ENCODE peak calls at places on chromosomes 7 and 10, in five cellular contexts. D is Peyer's patch; T is CD8-positive, alpha-beta T cell; W is adrenal gland; O is cardiac muscle cell. U is an unnamed sample. For H3K9me3, the result is how much of the 10 kb centered on the place peaks cover.

GRCh38 chr7:23027261-23027660 is 13.3 kb upstream of the HYCC1 start:
- DNase-seq in O (no peak), T (no peak), W (no peak), D (no peak), U (no peak)

GRCh38 chr7:120857558-120858298 is at the start of gene TSPAN12:
- DNase-seq in D (peak), T (peak), W (peak), O (peak), U (peak)

GRCh38 chr10:79352035-79352595 is 4.8 kb downstream of the PPIF start:
- DNase-seq in D (no peak), T (no peak), O (no peak), W (no peak), U (no peak)

GRCh38 chr7:74417419-74417971 is 36.2 kb upstream of the GTF2IRD1 start:
- DNase-seq in O (peak), D (peak), W (peak), T (peak), U (peak)

GRCh38 chr10:34494012-34494411 is 321.1 kb downstream of the PARD3 start:
- DNase-seq in W (no peak), O (no peak), T (no peak), D (no peak), U (peak)

GRCh38 chr7:123026251-123026650 is 30.8 kb upstream of the TAS2R16 start:
- DNase-seq in T (no peak), D (no peak), O (no peak), W (no peak), U (no peak)

GRCh38 chr10:13003781-13004180 is 2.3 kb upstream of the CCDC3 start:
- DNase-seq in W (no peak), T (no peak), O (no peak), D (no peak), U (no peak)

GRCh38 chr7:116782177-116782711 is 80.1 kb upstream of the CAPZA2 start:
- DNase-seq in W (no peak), O (no peak), T (no peak), D (no peak), U (peak)

GRCh38 chr10:8047452-8048280 is 6.8 kb upstream of the GATA3 start:
- DNase-seq in W (no peak), O (no peak), D (no peak), T (no peak), U (no peak)

GRCh38 chr7:103988468-103989199 is 824 bp downstream of the RELN start:
- DNase-seq in T (no peak), O (peak), D (no peak), W (no peak), U (peak)

GRCh38 chr10:110358869-110359629 is 54.3 kb upstream of the SMNDC1 start:
- DNase-seq in D (peak), O (peak), W (no peak), T (no peak), U (peak)

GRCh38 chr7:2894118-2894940 is 50.2 kb upstream of the GNA12 start:
- DNase-seq in D (no peak), W (no peak), T (peak), O (no peak), U (no peak)
- H3K4me3 ChIP-seq in D (peak), W (no peak), T (peak), O (no peak), U (no peak)

GRCh38 chr7:158516524-158516923 is 71.1 kb downstream of the PTPRN2 start:
- DNase-seq in T (no peak), W (no peak), O (no peak), D (no peak), U (no peak)

GRCh38 chr7:158520825-158521224 is 66.8 kb downstream of the PTPRN2 start:
- DNase-seq in T (no peak), D (no peak), W (no peak), O (no peak), U (no peak)

GRCh38 chr7:158518915-158519640 is 68.5 kb downstream of the PTPRN2 start:
- DNase-seq in D (no peak), W (no peak), T (no peak), O (no peak), U (no peak)

GRCh38 chr7:158517571-158517970 is 70.1 kb downstream of the PTPRN2 start:
- DNase-seq in W (no peak), D (no peak), O (no peak), T (no peak), U (no peak)

GRCh38 chr7:158517072-158517471 is 70.6 kb downstream of the PTPRN2 start:
- DNase-seq in W (no peak), T (no peak), O (no peak), D (no peak), U (no peak)
- H3K9me3 ChIP-seq in W (under half), T (under half), O (under half), D (under half), U (under half)

GRCh38 chr7:90190995-90191394 is 20.5 kb upstream of the STEAP2 start:
- DNase-seq in D (no peak), W (no peak), O (no peak), T (no peak), U (no peak)
- H3K4me3 ChIP-seq in D (no peak), W (no peak), O (no peak), T (no peak), U (no peak)

GRCh38 chr10:129496995-129497394 is 30.0 kb downstream of the MGMT start:
- DNase-seq in O (no peak), T (no peak), D (no peak), W (no peak), U (no peak)
- H3K9me3 ChIP-seq in O (under half), T (under half), D (under half), W (under half), U (under half)

DNA sequence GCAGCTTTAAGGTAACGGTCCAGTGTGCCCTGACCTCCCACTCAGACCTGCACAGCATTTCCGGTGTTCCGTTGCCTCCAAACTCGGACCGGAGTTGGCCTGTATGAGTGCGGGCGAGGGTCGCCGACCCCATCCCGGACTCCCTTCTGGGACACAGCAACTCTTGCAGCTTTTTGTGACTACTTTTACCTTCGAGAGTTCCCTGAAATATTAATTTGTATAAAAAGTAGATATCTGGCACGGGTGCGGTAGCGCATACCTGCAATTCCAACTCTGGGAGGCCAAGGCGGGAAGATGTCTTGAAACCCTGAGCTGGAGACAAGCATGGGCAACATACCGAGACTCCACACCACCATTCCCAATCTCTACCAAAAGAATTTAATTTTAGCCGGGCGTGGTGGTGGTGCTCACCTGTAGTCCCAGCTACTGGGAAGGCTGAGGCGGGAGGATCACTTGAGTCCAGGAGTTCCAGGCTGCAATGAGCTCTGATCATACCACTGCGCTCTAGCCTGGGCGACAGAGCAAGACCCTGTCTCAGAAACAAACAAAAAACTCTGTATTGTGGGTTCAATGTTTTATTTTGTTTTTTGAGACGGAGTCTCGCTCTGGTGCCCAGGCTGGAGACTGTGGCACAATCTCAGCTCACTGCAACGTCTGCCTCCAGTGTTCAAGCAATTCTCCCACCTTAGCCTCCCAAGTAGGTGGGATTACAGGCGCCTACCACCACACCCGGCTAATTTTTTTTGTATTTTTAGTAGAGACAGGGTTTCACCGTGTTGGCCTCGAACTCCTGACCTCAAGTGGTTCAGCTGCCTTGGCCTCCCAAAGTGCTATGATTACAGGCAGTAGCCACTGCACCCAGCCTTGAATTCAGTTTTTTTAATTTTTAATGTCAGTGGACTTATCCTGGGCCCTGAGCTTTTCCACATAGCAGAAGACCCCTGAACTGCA is 1.1 kb upstream of the PPP1R35 start:
- DNase-seq in D (no peak), W (peak), O (no peak), T (no peak), U (no peak)
- H3K4me3 ChIP-seq in D (no peak), W (no peak), O (no peak), T (no peak), U (no peak)

GRCh38 chr7:55467047-55467593 is 102.0 kb downstream of the LANCL2 start:
- DNase-seq in O (no peak), W (no peak), D (no peak), T (no peak), U (no peak)
- H3K9me3 ChIP-seq in O (under half), W (under half), D (under half), T (under half), U (under half)

GRCh38 chr7:28395404-28395803 is 16.9 kb upstream of the CREB5 start:
- DNase-seq in D (no peak), O (no peak), W (no peak), T (no peak), U (no peak)

GRCh38 chr7:28383949-28384348 is 28.4 kb upstream of the CREB5 start:
- DNase-seq in T (no peak), O (no peak), W (no peak), D (no peak), U (no peak)

GRCh38 chr7:28392289-28392688 is 20.0 kb upstream of the CREB5 start:
- DNase-seq in W (no peak), O (no peak), T (no peak), D (no peak), U (no peak)

GRCh38 chr7:28389504-28390385 is 22.6 kb upstream of the CREB5 start:
- DNase-seq in O (peak), D (no peak), T (no peak), W (no peak), U (no peak)
- H3K4me3 ChIP-seq in O (no peak), D (no peak), T (no peak), W (no peak), U (peak)